ENCODE peak calls at places on chromosomes 12 and 14, in eight cellular contexts. J is GM12878, L is endothelial cell of umbilical vein, S is HCT116, M is A549, D is HepG2, Z is K562, R is H1. O is an unnamed sample.

GRCh38 chr12:26465419-26466097 is 270.2 kb downstream of the SSPN start:
- DNase-seq in Z (no peak), D (no peak), S (no peak), M (no peak), J (no peak), R (no peak), L (no peak), O (peak)

GRCh38 chr12:8658361-8658760 is 4.3 kb downstream of the MFAP5 start:
- DNase-seq in S (no peak), L (no peak), J (no peak), R (no peak), M (no peak), Z (no peak), D (no peak), O (no peak)

GRCh38 chr12:9992296-9992695 is 6.6 kb downstream of the CLEC1B start:
- DNase-seq in S (no peak), J (no peak), Z (no peak), L (no peak), D (no peak), R (no peak), M (no peak), O (no peak)

GRCh38 chr12:81245918-81246611 is 168.2 kb downstream of the ACSS3 start:
- DNase-seq in D (no peak), L (no peak), J (no peak), S (no peak), R (peak), Z (no peak), M (no peak), O (peak)

GRCh38 chr12:45216983-45217485 is 1.1 kb downstream of the ANO6 start:
- DNase-seq in R (no peak), S (no peak), M (no peak), Z (no peak), J (no peak), D (no peak), L (no peak), O (peak)

GRCh38 chr12:42468341-42468821 is 121.2 kb downstream of the PRICKLE1 start:
- DNase-seq in S (no peak), M (no peak), J (peak), L (no peak), R (no peak), D (no peak), Z (no peak), O (peak)

GRCh38 chr14:83470466-83470865 is 1936.8 kb upstream of the SEL1L start:
- DNase-seq in D (no peak), J (no peak), M (no peak), Z (no peak), S (no peak), R (no peak), L (no peak), O (peak)

GRCh38 chr12:111687255-111687654 is 1.4 kb downstream of the ACAD10 start:
- DNase-seq in R (no peak), L (peak), D (peak), M (peak), J (peak), S (no peak), Z (peak), O (peak)

GRCh38 chr12:41436076-41436475 is 248.0 kb downstream of the PDZRN4 start:
- DNase-seq in S (no peak), R (no peak), D (no peak), M (no peak), Z (no peak), J (no peak), L (no peak), O (no peak)

GRCh38 chr12:69985656-69986055 is 160.6 kb downstream of the MYRFL start:
- DNase-seq in S (peak), Z (peak), R (peak), L (no peak), M (peak), D (peak), J (no peak), O (peak)

GRCh38 chr14:58299665-58300202 is 1.4 kb downstream of the ARID4A start:
- DNase-seq in D (no peak), S (no peak), J (no peak), R (no peak), Z (no peak), L (peak), M (no peak), O (peak)

GRCh38 chr14:38883127-38883526 is 219.9 kb downstream of the SEC23A start:
- DNase-seq in Z (no peak), L (no peak), S (no peak), R (no peak), M (no peak), D (peak), J (no peak), O (no peak)

GRCh38 chr12:48986720-48987291 is 8.7 kb downstream of the WNT1 start:
- DNase-seq in S (no peak), Z (no peak), J (no peak), M (no peak), L (no peak), R (no peak), D (no peak), O (no peak)

GRCh38 chr12:17810399-17810798 is 279.6 kb downstream of the RERGL start:
- DNase-seq in Z (no peak), D (no peak), L (no peak), J (no peak), S (no peak), R (no peak), M (no peak), O (no peak)

GRCh38 chr12:48580831-48581230 is 11.0 kb upstream of the LALBA start:
- DNase-seq in L (no peak), Z (no peak), S (no peak), M (no peak), D (no peak), R (no peak), J (no peak), O (no peak)

GRCh38 chr12:128933926-128934325 is 80.6 kb downstream of the GLT1D1 start:
- DNase-seq in L (no peak), R (no peak), J (no peak), S (no peak), D (no peak), Z (no peak), M (no peak), O (no peak)

GRCh38 chr12:5059358-5059757 is 15.7 kb downstream of the KCNA5 start:
- DNase-seq in J (no peak), D (no peak), Z (no peak), S (no peak), R (no peak), M (no peak), L (no peak), O (no peak)

GRCh38 chr12:111841236-111841749 is 735 bp upstream of the MAPKAPK5 start:
- DNase-seq in Z (no peak), M (no peak), S (no peak), R (no peak), L (peak), J (no peak), D (no peak), O (no peak)

GRCh38 chr12:106140223-106140986 is 1.7 kb upstream of the NUAK1 start:
- DNase-seq in L (no peak), D (no peak), S (no peak), Z (no peak), M (no peak), R (no peak), J (no peak), O (no peak)

GRCh38 chr14:28542040-28542439 is 224.5 kb upstream of the FOXG1 start:
- DNase-seq in M (no peak), J (no peak), D (no peak), L (no peak), S (no peak), R (no peak), Z (no peak), O (no peak)

GRCh38 chr14:75299064-75299463 is 20.4 kb downstream of the FOS start:
- DNase-seq in L (no peak), Z (no peak), S (no peak), M (no peak), R (no peak), D (no peak), J (no peak), O (peak)

GRCh38 chr12:91896725-91897515 is 248.7 kb downstream of the BTG1 start:
- DNase-seq in J (no peak), Z (no peak), D (no peak), R (no peak), M (no peak), L (no peak), S (no peak), O (no peak)

DNA sequence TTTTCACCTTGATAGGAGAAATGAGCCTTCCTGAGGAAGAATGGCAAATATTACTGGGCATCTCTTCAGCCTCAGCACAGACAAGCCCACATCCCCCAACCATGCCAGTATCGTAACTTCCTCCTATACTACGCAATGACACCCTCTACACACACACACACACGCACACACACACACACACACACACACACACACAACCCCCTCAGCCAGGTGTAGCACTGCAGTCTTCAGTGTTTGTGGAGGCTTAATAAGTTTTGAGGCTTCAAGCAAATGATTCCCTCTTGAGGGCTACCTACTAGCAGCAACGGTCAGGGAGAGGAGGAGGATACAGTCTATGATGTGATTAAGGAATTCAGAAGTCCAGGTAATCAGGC is 1.6 kb downstream of the DGKA start:
- DNase-seq in L (peak), S (no peak), R (no peak), J (no peak), D (no peak), M (no peak), Z (no peak), O (peak)
- TF ChIP-seq POLR2A in L (no peak), S (no peak), R (no peak), J (no peak), D (no peak), M (no peak), Z (no peak), O (no peak)

DNA sequence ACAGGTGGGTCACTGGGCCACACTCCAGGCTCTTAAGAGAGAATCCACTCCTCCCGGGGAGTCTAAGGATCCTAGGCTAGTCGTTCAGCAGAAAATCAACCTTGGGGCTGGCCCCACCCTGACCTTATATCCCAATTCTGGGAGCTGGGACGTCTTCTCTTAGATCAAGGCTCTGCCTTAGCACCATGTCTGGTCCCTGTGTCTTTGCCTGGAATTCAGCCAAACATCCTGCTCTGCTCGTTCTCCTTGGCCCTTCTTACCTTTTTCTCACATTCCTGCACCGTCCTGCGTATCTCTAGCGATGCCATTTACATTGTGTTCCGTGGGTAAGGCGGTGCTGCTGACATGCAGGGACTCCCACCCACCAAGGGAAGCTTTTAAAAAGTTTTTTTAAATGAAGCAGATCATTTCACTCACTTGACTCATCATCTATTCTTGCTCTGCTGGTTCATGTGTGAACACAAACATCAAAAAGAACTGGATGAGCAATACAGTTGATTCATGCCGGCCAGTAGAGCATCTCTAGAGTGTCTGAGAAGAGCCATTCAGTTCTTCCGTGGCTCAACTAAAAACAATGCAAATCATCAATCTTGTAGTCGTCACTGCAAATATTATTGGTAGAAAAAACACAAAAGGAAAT is 50.2 kb downstream of the KCNK13 start:
- DNase-seq in L (no peak), S (peak), Z (no peak), R (no peak), D (peak), M (peak), J (no peak), O (no peak)
- TF ChIP-seq MAX in L (no peak), S (no peak), Z (no peak), R (no peak), D (no peak), M (no peak), J (no peak), O (no peak)

DNA sequence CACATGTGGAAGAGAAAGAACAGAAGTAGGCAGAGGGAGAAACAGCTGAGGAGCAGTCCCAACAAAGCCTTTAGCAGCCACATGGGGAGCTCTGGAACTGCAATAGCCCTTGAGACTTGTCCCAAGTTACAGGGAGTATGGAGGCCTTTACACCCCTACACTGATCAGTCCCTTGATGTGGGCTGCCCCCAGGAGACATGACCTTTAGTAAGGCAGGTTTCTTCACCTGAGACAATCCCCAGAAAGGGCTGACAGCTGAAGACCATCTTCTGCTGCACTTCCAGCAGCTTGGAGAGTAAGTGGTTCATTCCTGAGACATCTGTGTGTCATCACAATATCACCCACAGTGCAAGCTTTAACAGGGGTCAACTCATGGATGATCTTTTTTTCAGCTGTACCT is 8.6 kb upstream of the SNAPC1 start:
- DNase-seq in D (peak), J (no peak), M (no peak), S (no peak), L (no peak), Z (no peak), R (no peak), O (peak)
- TF ChIP-seq POLR2A in D (no peak), J (no peak), M (no peak), S (no peak), L (no peak), Z (no peak), R (no peak), O (no peak)

DNA sequence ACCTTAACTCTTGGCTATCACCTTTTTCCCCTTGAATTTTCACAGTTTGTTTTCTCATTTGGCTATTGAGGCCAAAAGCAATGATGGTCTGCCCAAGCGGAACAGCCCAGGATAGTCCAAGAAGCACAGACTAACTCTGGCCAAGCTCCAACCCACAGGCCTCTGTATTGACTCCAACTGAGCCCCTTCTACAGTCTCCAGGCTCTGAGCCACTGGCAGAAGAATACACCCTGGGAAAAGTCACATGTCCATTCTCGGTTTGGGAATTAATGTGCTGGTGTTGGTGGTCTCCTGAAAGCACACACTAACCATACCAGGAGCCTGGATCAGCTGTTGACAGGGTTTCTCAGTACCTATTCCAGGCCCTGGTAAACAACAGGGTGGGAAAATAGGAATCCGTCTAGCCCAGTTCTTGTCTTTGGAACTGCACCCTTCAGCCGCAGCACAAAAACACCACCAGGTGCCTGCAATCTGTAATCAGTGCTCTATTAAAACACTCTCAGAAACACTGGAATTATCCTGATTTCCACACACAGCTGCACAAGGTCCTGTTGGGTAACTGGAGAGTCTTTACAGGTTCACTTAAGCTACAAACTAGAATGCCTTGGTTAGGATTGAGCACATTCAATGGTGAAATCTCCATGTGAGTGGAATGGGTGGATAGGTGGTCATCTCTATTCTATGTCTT is 63.6 kb downstream of the STXBP6 start:
- DNase-seq in J (no peak), Z (no peak), S (no peak), M (no peak), L (no peak), R (no peak), D (no peak), O (no peak)
- TF ChIP-seq MAX in J (no peak), Z (no peak), S (no peak), M (no peak), L (no peak), R (no peak), D (no peak), O (no peak)

GRCh38 chr12:46763230-46763629 is 62.6 kb downstream of the SLC38A4 start:
- DNase-seq in J (no peak), D (no peak), L (no peak), M (no peak), S (no peak), R (no peak), Z (no peak), O (no peak)
- TF ChIP-seq POLR2A in J (no peak), D (no peak), L (no peak), M (no peak), S (no peak), R (no peak), Z (no peak), O (no peak)

DNA sequence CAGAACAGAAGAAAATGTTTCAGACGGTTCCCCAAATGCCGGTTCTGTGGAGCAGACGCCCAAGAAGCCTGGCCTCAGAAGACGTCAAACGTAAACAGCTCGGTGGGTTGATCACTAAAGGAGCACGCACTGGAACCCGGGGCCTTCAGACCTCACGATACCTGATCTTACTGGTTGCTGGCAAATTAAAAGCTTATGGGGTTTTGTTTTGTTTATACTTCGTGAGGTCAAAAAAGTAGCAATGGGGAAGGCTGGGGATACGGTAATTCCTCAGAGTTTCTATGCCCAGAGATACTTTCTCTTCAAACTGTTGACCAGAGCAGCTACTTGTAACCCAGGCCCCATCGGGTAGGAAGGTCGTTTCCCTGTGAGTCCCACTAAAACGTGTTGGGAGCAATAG is 1.7 kb downstream of the CDKN1B start:
- DNase-seq in S (no peak), Z (no peak), M (no peak), D (no peak), L (peak), R (no peak), J (no peak), O (peak)
- TF ChIP-seq MAX in S (no peak), Z (no peak), M (no peak), D (no peak), L (no peak), R (no peak), J (no peak), O (no peak)